ENCODE peak calls at places on chromosomes 2 and 18, in eight cellular contexts. M is stomach, P is spleen, R is heart left ventricle, I is K562, Q is GM12891, K is adrenal gland, T is NB4. H is an unnamed sample.

GRCh38 chr2:228378233-228378632 is 196.7 kb upstream of the SPHKAP start:
- DNase-seq in M (no peak), P (no peak), I (no peak), Q (no peak), T (no peak), K (no peak), R (no peak), H (no peak)

GRCh38 chr2:33616873-33617272 is 17.8 kb upstream of the FAM98A start:
- DNase-seq in Q (no peak), I (no peak), K (no peak), P (no peak), M (no peak), T (no peak), R (no peak), H (no peak)

GRCh38 chr2:223692227-223692947 is 90.2 kb upstream of the SCG2 start:
- DNase-seq in I (peak), Q (no peak), M (peak), K (peak), T (peak), P (no peak), R (no peak), H (peak)

GRCh38 chr2:33655626-33656025 is 56.5 kb upstream of the FAM98A start:
- DNase-seq in M (no peak), K (no peak), I (no peak), T (no peak), Q (no peak), P (no peak), R (no peak), H (no peak)

GRCh38 chr2:54871457-54872103 is 148.1 kb downstream of the EML6 start:
- DNase-seq in T (peak), R (no peak), Q (no peak), I (no peak), M (no peak), K (no peak), P (no peak), H (no peak)

GRCh38 chr2:202014328-202015034 is 19.2 kb upstream of the FZD7 start:
- DNase-seq in M (no peak), P (no peak), Q (no peak), T (peak), K (no peak), I (no peak), R (no peak), H (no peak)

GRCh38 chr2:84906900-84907714 is 1.7 kb downstream of the TMSB10 start:
- DNase-seq in Q (no peak), T (peak), P (peak), R (peak), K (peak), I (peak), M (no peak), H (peak)

GRCh38 chr2:15939854-15940660 is at the start of gene MYCN:
- DNase-seq in R (no peak), K (peak), Q (peak), T (peak), P (no peak), M (peak), I (peak), H (peak)

GRCh38 chr2:152847067-152847466 is 128.6 kb downstream of the ARL6IP6 start:
- DNase-seq in R (no peak), I (peak), Q (no peak), P (no peak), K (peak), T (no peak), M (no peak), H (no peak)

GRCh38 chr18:30987479-30988241 is 54.9 kb downstream of the DSC3 start:
- DNase-seq in Q (no peak), I (peak), P (no peak), K (no peak), R (no peak), M (peak), T (peak), H (peak)

GRCh38 chr2:15706986-15707632 is 115.4 kb downstream of the DDX1 start:
- DNase-seq in R (no peak), I (no peak), Q (no peak), K (no peak), P (no peak), T (no peak), M (no peak), H (no peak)

GRCh38 chr2:239167011-239167673 is 233.7 kb downstream of the HDAC4 start:
- DNase-seq in M (no peak), T (no peak), K (peak), P (peak), Q (no peak), R (peak), I (no peak), H (peak)

GRCh38 chr2:204544961-204545860 is at the start of gene PARD3B:
- DNase-seq in R (peak), K (peak), I (peak), Q (peak), P (peak), T (peak), M (peak), H (peak)

GRCh38 chr2:96291751-96292150 is 13.6 kb downstream of the SNRNP200 start:
- DNase-seq in M (no peak), Q (no peak), T (no peak), K (no peak), R (no peak), P (peak), I (no peak), H (no peak)

GRCh38 chr2:96287273-96287856 is 18.0 kb downstream of the SNRNP200 start:
- DNase-seq in K (no peak), P (no peak), I (no peak), R (no peak), M (no peak), Q (no peak), T (no peak), H (no peak)
- TF ChIP-seq POLR2A in K (no peak), P (no peak), I (no peak), R (no peak), M (no peak), Q (no peak), T (no peak), H (no peak)

DNA sequence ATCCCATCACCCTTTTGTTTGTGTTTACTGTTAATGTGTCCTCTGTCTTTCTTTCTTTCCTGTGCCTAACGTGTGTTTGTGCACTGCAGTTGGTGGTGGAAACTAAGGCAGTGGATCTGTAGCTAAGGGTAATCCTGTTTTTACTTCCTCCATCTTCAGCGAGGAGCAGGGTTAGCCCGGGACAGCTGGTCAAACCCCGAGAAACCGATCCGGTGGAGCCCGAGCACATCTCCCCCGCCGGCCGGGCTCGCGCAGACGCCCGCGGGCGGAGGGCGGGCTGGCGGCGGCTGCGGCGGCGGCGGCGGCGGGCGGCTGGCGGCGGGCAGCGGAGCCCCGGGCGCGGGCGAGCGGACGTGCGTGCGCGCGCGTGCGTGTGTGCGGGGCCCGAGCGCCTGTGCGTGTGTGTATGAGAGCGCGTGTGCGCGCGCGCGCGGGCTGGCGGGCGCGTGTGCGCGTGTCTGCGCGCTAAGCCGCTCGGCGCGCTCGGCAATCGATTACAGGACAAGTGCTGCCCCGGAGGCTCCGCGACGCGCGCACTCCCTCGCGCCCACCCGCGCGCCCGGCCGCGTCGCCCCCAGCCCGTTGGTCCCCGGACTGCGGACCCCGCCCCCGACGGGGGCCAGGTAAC is at the start of gene IKZF2:
- DNase-seq in R (peak), M (peak), I (peak), T (peak), Q (peak), P (peak), K (peak), H (peak)
- TF ChIP-seq POLR2A in R (peak), M (no peak), I (no peak), T (peak), Q (peak), P (no peak), K (peak), H (peak)

GRCh38 chr2:184859187-184859586 is 260.9 kb downstream of the ZNF804A start:
- DNase-seq in K (no peak), P (no peak), T (no peak), Q (no peak), I (no peak), R (no peak), M (no peak), H (no peak)

GRCh38 chr2:184860744-184861143 is 262.4 kb downstream of the ZNF804A start:
- DNase-seq in R (peak), P (no peak), I (no peak), M (no peak), Q (no peak), T (no peak), K (no peak), H (no peak)
- TF ChIP-seq POLR2A in R (no peak), P (no peak), I (no peak), M (no peak), Q (no peak), T (no peak), K (no peak), H (no peak)

GRCh38 chr2:40103590-40103989 is 324.5 kb upstream of the THUMPD2 start:
- DNase-seq in Q (no peak), I (no peak), R (no peak), T (no peak), P (no peak), K (no peak), M (no peak), H (no peak)
- TF ChIP-seq POLR2A in Q (no peak), I (no peak), R (no peak), T (no peak), P (no peak), K (no peak), M (no peak), H (no peak)

DNA sequence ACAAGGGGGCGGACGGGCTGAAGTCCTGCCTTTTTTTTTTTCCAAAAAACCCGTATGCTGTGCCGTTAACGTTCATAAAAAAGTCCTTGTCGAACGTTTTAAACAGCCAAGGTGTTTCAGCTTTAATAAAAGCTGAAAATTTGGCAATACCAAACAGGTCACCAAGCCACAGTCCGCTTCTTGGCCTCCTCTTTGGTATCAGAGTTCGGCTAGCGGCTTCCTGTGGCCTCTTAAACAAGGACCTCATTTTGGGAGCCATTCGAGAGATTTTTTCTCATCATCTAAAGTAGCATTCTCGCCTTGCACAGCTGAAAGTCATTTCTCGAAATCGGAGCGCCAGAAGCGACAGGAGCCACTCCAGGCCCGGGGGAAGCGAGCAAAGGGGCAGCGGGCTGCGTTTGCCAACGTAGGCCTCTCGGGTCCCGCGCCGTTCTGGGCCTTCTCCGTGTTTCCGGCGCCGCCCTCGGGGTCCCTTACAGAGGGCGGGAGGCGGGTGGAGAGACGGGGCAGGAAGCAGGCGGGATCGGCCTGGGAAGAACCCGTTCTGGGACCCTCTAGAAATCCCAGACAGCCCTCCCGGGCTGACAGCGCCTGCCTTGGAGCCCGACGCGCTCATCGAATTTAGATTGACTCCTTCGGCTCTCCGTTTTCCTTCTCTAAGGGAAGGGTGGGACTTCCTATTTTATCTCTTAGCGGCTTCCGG is 560 bp upstream of the ZNF407 start:
- DNase-seq in I (peak), M (peak), Q (peak), P (peak), T (peak), R (peak), K (peak), H (peak)
- TF ChIP-seq POLR2A in I (no peak), M (no peak), Q (peak), P (no peak), T (no peak), R (no peak), K (no peak), H (no peak)

GRCh38 chr2:36564377-36564930 is 33.5 kb downstream of the FEZ2 start:
- DNase-seq in M (no peak), T (no peak), R (no peak), P (no peak), K (no peak), I (no peak), Q (no peak), H (no peak)

GRCh38 chr2:36560726-36561125 is 37.2 kb downstream of the FEZ2 start:
- DNase-seq in P (no peak), R (no peak), Q (no peak), T (no peak), K (no peak), M (no peak), I (no peak), H (no peak)

GRCh38 chr2:36562973-36563532 is 34.9 kb downstream of the FEZ2 start:
- DNase-seq in M (no peak), R (no peak), T (peak), K (peak), Q (no peak), P (no peak), I (no peak), H (no peak)

GRCh38 chr2:36561223-36561944 is 36.6 kb downstream of the FEZ2 start:
- DNase-seq in Q (no peak), K (peak), T (peak), M (no peak), I (peak), P (no peak), R (no peak), H (peak)

GRCh38 chr2:36562245-36562644 is 35.7 kb downstream of the FEZ2 start:
- DNase-seq in T (no peak), P (no peak), R (no peak), M (no peak), I (no peak), K (no peak), Q (no peak), H (no peak)
- TF ChIP-seq POLR2A in T (no peak), P (no peak), R (no peak), M (no peak), I (no peak), K (no peak), Q (no peak), H (no peak)

DNA sequence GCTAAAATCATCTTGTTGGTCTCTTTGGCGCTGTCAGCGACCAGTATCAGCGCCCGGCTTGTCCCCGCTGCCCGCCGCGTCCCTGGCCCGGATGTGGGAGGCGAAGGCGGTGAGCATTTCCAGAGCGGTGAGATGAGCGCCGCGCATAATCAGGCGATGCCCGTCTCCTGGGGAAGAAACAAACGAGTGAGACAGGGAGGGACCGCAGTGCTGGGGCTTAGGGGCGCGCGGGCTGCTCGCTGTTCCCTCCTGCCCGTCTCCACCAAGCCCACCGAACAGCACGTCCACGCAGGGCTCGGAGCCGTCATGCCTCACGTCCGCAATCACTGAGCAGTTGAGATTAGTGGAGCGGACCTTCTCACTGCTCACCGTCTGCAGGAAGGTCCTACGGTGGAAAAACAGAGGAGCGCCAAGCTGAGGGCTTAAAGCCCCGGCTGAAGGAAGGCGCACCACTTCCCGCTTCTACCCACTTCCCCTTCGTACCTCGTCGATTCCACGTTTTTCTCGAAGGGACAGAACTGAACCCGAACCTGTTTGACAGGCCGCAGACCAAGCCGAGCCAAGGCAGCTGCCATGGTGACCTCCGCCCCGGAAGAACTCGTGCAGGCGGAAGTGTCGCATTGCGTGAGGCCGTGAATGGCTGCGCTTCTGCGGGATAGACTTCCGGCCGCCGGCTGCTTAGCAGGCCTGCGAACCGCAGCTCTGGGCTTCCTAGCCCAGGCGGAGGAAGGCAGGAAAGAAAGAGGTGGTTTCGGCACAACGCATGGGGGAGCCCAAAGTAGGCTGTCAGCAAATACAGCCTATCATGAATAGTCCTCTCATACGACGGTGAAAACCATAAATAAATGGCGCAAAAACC is at the start of gene MRPL53:
- DNase-seq in R (peak), M (peak), K (peak), I (peak), P (peak), Q (peak), T (peak), H (peak)
- TF ChIP-seq POLR2A in R (peak), M (no peak), K (peak), I (peak), P (peak), Q (peak), T (peak), H (peak)

DNA sequence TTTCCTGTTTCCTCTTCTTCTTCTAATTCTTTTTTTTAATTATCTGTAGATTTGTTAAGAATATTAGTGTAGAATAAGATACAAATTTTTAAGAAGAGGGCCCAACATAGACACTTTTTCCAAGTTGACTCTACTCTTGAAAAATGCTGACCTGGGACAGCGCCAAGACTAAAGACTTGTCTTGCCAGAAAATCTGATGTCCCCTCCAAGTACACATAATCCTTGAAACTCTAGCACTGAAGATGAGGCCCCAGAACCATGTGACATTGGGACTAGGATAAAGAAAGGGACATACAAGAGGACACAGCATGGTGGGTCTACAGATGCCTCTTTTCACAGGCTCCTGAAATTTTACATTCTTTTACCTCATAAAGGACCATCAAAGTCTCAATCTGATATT is 271.6 kb upstream of the SESTD1 start:
- DNase-seq in Q (no peak), T (no peak), K (no peak), R (no peak), P (no peak), M (no peak), I (no peak), H (no peak)
- TF ChIP-seq POLR2A in Q (no peak), T (no peak), K (no peak), R (no peak), P (no peak), M (no peak), I (no peak), H (no peak)

DNA sequence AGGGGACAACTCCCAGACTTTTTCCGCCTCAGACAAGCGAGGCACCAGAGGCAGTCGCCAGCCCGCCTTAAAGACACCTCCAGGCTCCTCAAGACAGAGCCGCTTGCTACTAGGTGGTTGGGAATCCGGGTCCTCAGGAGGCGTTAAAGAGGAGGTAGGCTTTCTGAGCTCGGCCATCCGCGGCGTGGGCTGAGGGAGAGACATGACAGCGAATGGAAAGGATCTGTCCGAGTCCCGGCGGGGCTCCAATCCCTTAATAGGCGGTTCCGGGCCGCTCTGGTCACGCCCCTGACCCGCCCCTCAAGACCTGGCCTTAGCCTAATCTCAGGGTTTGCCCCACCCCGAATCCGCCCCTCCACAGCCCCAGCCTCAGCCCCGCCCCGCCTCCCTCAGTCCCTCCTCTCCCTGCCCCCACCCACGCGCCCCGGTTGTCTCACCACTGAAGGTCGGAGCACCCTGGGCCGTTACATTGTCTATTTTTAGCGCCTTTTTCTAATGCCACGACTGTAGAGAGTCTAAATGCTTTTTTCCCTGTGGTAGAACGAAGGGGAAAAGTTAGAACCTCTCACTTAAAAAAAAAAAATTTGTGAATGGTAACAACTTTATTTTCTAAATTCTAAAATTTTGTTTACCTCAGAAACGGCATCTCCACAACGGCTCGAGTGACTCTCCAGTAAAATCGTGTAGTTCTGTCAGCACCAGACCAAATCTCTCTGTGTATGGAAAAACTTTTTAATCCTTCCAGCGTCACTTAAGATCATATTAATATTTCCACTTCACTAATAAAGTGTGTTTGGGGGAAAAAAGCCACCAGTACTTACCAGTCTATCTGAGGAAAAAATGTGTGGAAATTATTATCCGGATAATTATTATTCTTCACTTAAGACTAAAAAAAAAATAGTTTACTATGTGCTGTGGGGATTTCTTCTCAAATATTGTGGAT is at the start of gene RAD51AP2:
- DNase-seq in R (peak), K (peak), P (peak), I (peak), M (peak), Q (peak), T (no peak), H (peak)
- TF ChIP-seq POLR2A in R (peak), K (peak), P (no peak), I (peak), M (no peak), Q (no peak), T (no peak), H (no peak)